ENCODE peak calls at places on chromosomes 5 and 9, in eight cellular contexts. J is AG20443, G is M059J, L is hypothalamus, F is cerebellar cortex, T is H54, R is NCI-H524, H is transverse colon. Q is an unnamed sample.

GRCh38 chr5:73365301-73365853 is 83.2 kb downstream of the FOXD1 start:
- DNase-seq in T (no peak), R (no peak), J (peak), L (no peak), G (peak), F (no peak), H (no peak), Q (peak)

GRCh38 chr5:80128129-80128528 is 93.0 kb downstream of the THBS4 start:
- DNase-seq in T (no peak), F (no peak), J (no peak), R (no peak), G (peak), H (no peak), L (no peak), Q (no peak)

GRCh38 chr9:6226696-6227095 is 11.1 kb downstream of the IL33 start:
- DNase-seq in H (no peak), F (no peak), G (peak), R (no peak), L (no peak), J (no peak), T (no peak), Q (no peak)

GRCh38 chr5:103840600-103840999 is 278.0 kb upstream of the NUDT12 start:
- DNase-seq in F (peak), R (no peak), T (no peak), J (no peak), G (peak), L (no peak), H (no peak), Q (no peak)

GRCh38 chr5:158899201-158899600 is 200.5 kb downstream of the EBF1 start:
- DNase-seq in J (no peak), F (no peak), R (peak), H (no peak), T (no peak), G (no peak), L (no peak), Q (no peak)

GRCh38 chr9:78363221-78363620 is 66.3 kb downstream of the PSAT1 start:
- DNase-seq in F (no peak), H (peak), J (peak), T (peak), R (no peak), G (peak), L (no peak), Q (no peak)

GRCh38 chr5:117999939-118000549 is 988.3 kb downstream of the DTWD2 start:
- DNase-seq in F (no peak), H (no peak), G (no peak), L (no peak), T (no peak), R (no peak), J (no peak), Q (no peak)

GRCh38 chr5:61416410-61416809 is 84.4 kb downstream of the ZSWIM6 start:
- DNase-seq in L (no peak), G (peak), T (no peak), H (no peak), F (no peak), R (no peak), J (no peak), Q (no peak)

GRCh38 chr9:96476591-96476990 is 26.6 kb downstream of the HABP4 start:
- DNase-seq in J (no peak), G (peak), H (no peak), F (no peak), R (no peak), T (peak), L (no peak), Q (no peak)

GRCh38 chr5:180283026-180283615 is 8.8 kb downstream of the MAPK9 start:
- DNase-seq in L (no peak), G (no peak), J (no peak), T (no peak), R (no peak), H (no peak), F (no peak), Q (no peak)

GRCh38 chr9:26159575-26160392 is 481.5 kb upstream of the TUSC1 start:
- DNase-seq in H (no peak), L (no peak), R (no peak), T (no peak), J (no peak), F (no peak), G (peak), Q (no peak)

GRCh38 chr9:83999141-83999918 is 18.7 kb downstream of the RMI1 start:
- DNase-seq in L (no peak), J (no peak), T (no peak), F (no peak), H (no peak), R (no peak), G (no peak), Q (no peak)

GRCh38 chr9:3401556-3401955 is 124.2 kb downstream of the RFX3 start:
- DNase-seq in L (no peak), F (peak), H (no peak), G (peak), J (no peak), R (peak), T (no peak), Q (no peak)

GRCh38 chr5:153974813-153975163 is 63.9 kb downstream of the FAM114A2 start:
- DNase-seq in J (peak), H (no peak), T (no peak), F (no peak), L (no peak), R (no peak), G (no peak), Q (no peak)

GRCh38 chr5:128358826-128359225 is 179.2 kb downstream of the FBN2 start:
- DNase-seq in G (no peak), J (no peak), L (no peak), F (no peak), T (no peak), H (no peak), R (no peak), Q (no peak)

GRCh38 chr5:93789173-93790070 is 48.0 kb upstream of the POU5F2 start:
- DNase-seq in F (peak), R (no peak), J (peak), H (no peak), L (no peak), T (peak), G (peak), Q (no peak)

GRCh38 chr9:87678650-87679355 is 47.1 kb upstream of the CTSL start:
- DNase-seq in J (peak), R (peak), L (peak), T (peak), G (peak), F (peak), H (peak), Q (peak)

GRCh38 chr5:150538007-150538917 is 30.3 kb downstream of the NDST1 start:
- DNase-seq in R (no peak), H (no peak), F (no peak), G (peak), L (no peak), T (peak), J (peak), Q (no peak)

GRCh38 chr5:102583663-102584062 is 84.9 kb upstream of the SLCO6A1 start:
- DNase-seq in F (peak), H (no peak), L (no peak), T (no peak), R (peak), J (peak), G (peak), Q (no peak)

GRCh38 chr9:127904888-127905728 is 5.7 kb upstream of the ST6GALNAC6 start:
- DNase-seq in H (peak), F (no peak), J (no peak), T (no peak), L (no peak), R (no peak), G (no peak), Q (no peak)

GRCh38 chr9:35813434-35814105 is 1.3 kb downstream of the HINT2 start:
- DNase-seq in J (no peak), R (peak), T (no peak), L (no peak), G (peak), H (no peak), F (peak), Q (no peak)

GRCh38 chr9:131731237-131731995 is 8.5 kb downstream of the RAPGEF1 start:
- DNase-seq in G (no peak), H (no peak), T (no peak), F (no peak), R (no peak), L (no peak), J (no peak), Q (no peak)

GRCh38 chr9:111360881-111361280 is 30.9 kb upstream of the OR2K2 start:
- DNase-seq in H (no peak), F (no peak), G (no peak), T (no peak), L (no peak), J (no peak), R (no peak), Q (no peak)

GRCh38 chr5:78745985-78746384 is 97.4 kb upstream of the LHFPL2 start:
- DNase-seq in G (peak), H (no peak), F (no peak), T (no peak), J (peak), R (no peak), L (no peak), Q (no peak)

GRCh38 chr5:78953092-78953800 is 31.9 kb downstream of the ARSB start:
- DNase-seq in T (no peak), J (peak), H (no peak), G (peak), R (no peak), L (no peak), F (no peak), Q (no peak)

GRCh38 chr9:121463026-121463827 is 36.4 kb downstream of the GGTA1 start:
- DNase-seq in F (peak), R (peak), G (peak), H (peak), J (peak), L (no peak), T (peak), Q (peak)

GRCh38 chr9:70484232-70485130 is 70.0 kb upstream of the KLF9 start:
- DNase-seq in F (peak), T (peak), J (peak), L (no peak), R (peak), G (peak), H (peak), Q (peak)

GRCh38 chr9:134871941-134872340 is 8.7 kb upstream of the FCN2 start:
- DNase-seq in J (no peak), H (no peak), R (no peak), T (no peak), F (no peak), L (no peak), G (no peak), Q (no peak)

GRCh38 chr5:68630354-68630753 is 414.8 kb downstream of the PIK3R1 start:
- DNase-seq in H (no peak), G (no peak), L (no peak), T (no peak), J (no peak), R (no peak), F (no peak), Q (no peak)

GRCh38 chr9:89592963-89593775 is 11.6 kb upstream of the GADD45G start:
- DNase-seq in F (no peak), R (no peak), G (peak), T (no peak), L (no peak), J (no peak), H (no peak), Q (no peak)

GRCh38 chr5:80555099-80555498 is 15.0 kb downstream of the ANKRD34B start:
- DNase-seq in L (no peak), G (no peak), R (no peak), F (no peak), H (no peak), T (no peak), J (no peak), Q (no peak)

GRCh38 chr5:160767062-160767461 is 84.9 kb downstream of the ATP10B start:
- DNase-seq in T (no peak), R (no peak), J (no peak), G (no peak), L (no peak), F (no peak), H (no peak), Q (no peak)

GRCh38 chr5:32449216-32449721 is 4.7 kb upstream of the ZFR start:
- DNase-seq in H (no peak), R (peak), L (no peak), T (no peak), F (no peak), J (peak), G (no peak), Q (no peak)

GRCh38 chr9:108776920-108777650 is 78.7 kb downstream of the ACTL7B start:
- DNase-seq in L (no peak), F (no peak), H (no peak), T (peak), J (peak), G (peak), R (peak), Q (no peak)

GRCh38 chr5:98072921-98073320 is 700.5 kb upstream of the RGMB start:
- DNase-seq in T (no peak), J (no peak), G (no peak), R (no peak), L (no peak), F (no peak), H (no peak), Q (no peak)